ENCODE peak calls at places on chromosomes 2 and 18, in eight cellular contexts. V is body of pancreas, U is psoas muscle, F is pancreas, W is PC-3, E is progenitor cell of endocrine pancreas, Q is foreskin fibroblast, N is HL-60. D is an unnamed sample.

GRCh38 chr2:226625951-226626350 is 173.7 kb downstream of the IRS1 start:
- DNase-seq in V (no peak), E (no peak), Q (no peak), W (no peak), N (no peak), U (no peak), F (no peak), D (no peak)

GRCh38 chr2:70901235-70902066 is 34.2 kb upstream of the ATP6V1B1 start:
- DNase-seq in V (no peak), Q (peak), F (no peak), N (no peak), W (no peak), E (no peak), U (no peak), D (no peak)

GRCh38 chr2:227183657-227184367 is 19.4 kb downstream of the COL4A3 start:
- DNase-seq in N (no peak), W (no peak), Q (no peak), V (no peak), F (no peak), E (no peak), U (no peak), D (no peak)

GRCh38 chr2:55232863-55233657 is 572 bp downstream of the RPS27A start:
- DNase-seq in V (peak), Q (no peak), U (peak), W (peak), N (no peak), F (peak), E (no peak), D (no peak)

GRCh38 chr18:44586782-44587524 is 93.7 kb upstream of the SETBP1 start:
- DNase-seq in Q (no peak), N (no peak), W (no peak), V (no peak), E (no peak), U (no peak), F (no peak), D (no peak)

GRCh38 chr18:45802814-45803492 is 22.5 kb upstream of the SIGLEC15 start:
- DNase-seq in E (no peak), U (no peak), V (no peak), N (no peak), F (no peak), W (peak), Q (peak), D (peak)

GRCh38 chr2:11530864-11531451 is 2.9 kb upstream of the GREB1 start:
- DNase-seq in W (no peak), V (no peak), E (no peak), N (no peak), U (no peak), Q (no peak), F (no peak), D (no peak)

GRCh38 chr2:174892546-174892945 is 112.6 kb downstream of the CHN1 start:
- DNase-seq in Q (no peak), V (no peak), N (no peak), E (no peak), F (no peak), U (no peak), W (no peak), D (no peak)

GRCh38 chr2:68653538-68653982 is 10.2 kb downstream of the PROKR1 start:
- DNase-seq in E (no peak), W (peak), Q (peak), F (no peak), V (no peak), N (peak), U (no peak), D (no peak)

GRCh38 chr18:57806891-57807280 is 3.8 kb upstream of the ATP8B1 start:
- DNase-seq in F (no peak), V (no peak), W (peak), Q (peak), E (no peak), N (no peak), U (peak), D (no peak)

GRCh38 chr18:61893304-61893970 is 630 bp upstream of the RNF152 start:
- DNase-seq in N (no peak), E (peak), U (peak), Q (peak), W (no peak), F (peak), V (peak), D (no peak)

GRCh38 chr2:150129921-150130320 is 357.5 kb downstream of the RND3 start:
- DNase-seq in F (no peak), Q (no peak), N (no peak), W (no peak), V (no peak), U (no peak), E (no peak), D (no peak)

GRCh38 chr2:9256570-9257043 is 50.0 kb downstream of the ASAP2 start:
- DNase-seq in F (no peak), U (no peak), W (no peak), Q (peak), V (no peak), E (no peak), N (no peak), D (no peak)

GRCh38 chr18:78406743-78407455 is 572.7 kb upstream of the SALL3 start:
- DNase-seq in N (peak), E (no peak), F (no peak), Q (no peak), V (peak), U (no peak), W (no peak), D (no peak)

GRCh38 chr2:18690342-18690741 is 101.0 kb upstream of the NT5C1B start:
- DNase-seq in V (no peak), F (no peak), E (no peak), Q (no peak), W (no peak), U (no peak), N (no peak), D (no peak)
- TF ChIP-seq CTCF in V (no peak), F (no peak), E (peak), Q (peak), W (peak), U (no peak), N (no peak), D (peak)

GRCh38 chr18:22198163-22198562 is 28.8 kb downstream of the GATA6 start:
- DNase-seq in N (no peak), Q (no peak), W (no peak), E (no peak), U (no peak), F (no peak), V (no peak), D (no peak)
- TF ChIP-seq CTCF in N (no peak), Q (no peak), W (no peak), E (no peak), U (no peak), F (no peak), V (no peak), D (no peak)

GRCh38 chr2:138094031-138094430 is 129.8 kb downstream of the HNMT start:
- DNase-seq in N (no peak), Q (no peak), V (no peak), W (no peak), F (no peak), U (no peak), E (no peak), D (no peak)

GRCh38 chr2:138087761-138088602 is 123.7 kb downstream of the HNMT start:
- DNase-seq in U (no peak), Q (no peak), F (no peak), W (peak), E (no peak), V (peak), N (no peak), D (no peak)

GRCh38 chr2:138093455-138093854 is 129.2 kb downstream of the HNMT start:
- DNase-seq in W (no peak), V (no peak), Q (no peak), F (no peak), E (no peak), U (no peak), N (no peak), D (no peak)

GRCh38 chr2:138086556-138086955 is 122.3 kb downstream of the HNMT start:
- DNase-seq in Q (peak), E (no peak), V (no peak), U (no peak), N (no peak), F (no peak), W (no peak), D (no peak)

GRCh38 chr2:138090330-138090729 is 126.1 kb downstream of the HNMT start:
- DNase-seq in W (peak), E (no peak), F (no peak), U (no peak), N (peak), Q (peak), V (no peak), D (no peak)
- TF ChIP-seq CTCF in W (peak), E (peak), F (peak), U (peak), N (peak), Q (peak), V (peak), D (peak)

GRCh38 chr2:33670392-33670937 is 71.4 kb upstream of the FAM98A start:
- DNase-seq in Q (no peak), F (no peak), U (no peak), N (no peak), E (no peak), V (no peak), W (peak), D (no peak)
- TF ChIP-seq CTCF in Q (no peak), F (no peak), U (no peak), N (no peak), E (no peak), V (no peak), W (peak), D (peak)